ENCODE peak calls at places on chromosomes 4 and X, in six cellular contexts. L is AG20443, Q is NCI-H1092 treated with DMSO at 0.1 percent for 48 hours, V is astrocyte of the spinal cord, O is sciatic nerve, A is left ventricle myocardium inferior. T is an unnamed sample.

GRCh38 chr4:17580969-17581368 is 4.0 kb downstream of the LAP3 start:
- DNase-seq in Q (no peak), L (peak; percentile 33), O (no peak), A (no peak), V (peak; percentile 83), T (no peak)

GRCh38 chr4:173371292-173372192 is 788 bp downstream of the SAP30 start:
- DNase-seq in A (peak; percentile 79), L (peak; percentile 82), V (peak; percentile 81), Q (peak; percentile 86), O (peak; percentile 85), T (peak; percentile 24)

GRCh38 chr4:1478766-1479355 is 72.6 kb upstream of the NKX1-1 start:
- DNase-seq in L (no peak), Q (no peak), V (no peak), A (no peak), O (peak; percentile 27), T (no peak)

GRCh38 chrX:23008431-23009099 is 8.8 kb downstream of the DDX53 start:
- DNase-seq in L (peak; percentile 9), V (peak; percentile 53), O (no peak), Q (peak; percentile 17), A (no peak), T (no peak)

GRCh38 chrX:139890991-139891700 is 41.7 kb downstream of the ATP11C start:
- DNase-seq in O (no peak), L (peak; percentile 10), Q (no peak), A (no peak), V (peak; percentile 58), T (no peak)

GRCh38 chr4:149145803-149146202 is 669.8 kb downstream of the IQCM start:
- DNase-seq in L (peak; percentile 57), Q (no peak), V (peak; percentile 24), O (no peak), A (no peak), T (no peak)

GRCh38 chr4:636628-636950 is 11.2 kb downstream of the PDE6B start:
- DNase-seq in O (no peak), A (no peak), Q (no peak), L (no peak), V (no peak), T (no peak)

GRCh38 chr4:7351014-7351413 is 83.7 kb downstream of the PSAPL1 start:
- DNase-seq in V (no peak), O (no peak), Q (no peak), A (peak; percentile 3), L (no peak), T (no peak)

GRCh38 chr4:121932212-121932974 is 19.5 kb downstream of the TRPC3 start:
- DNase-seq in V (no peak), A (no peak), Q (no peak), O (no peak), L (no peak), T (no peak)

GRCh38 chrX:107562482-107562881 is 65.8 kb upstream of the PRPS1 start:
- DNase-seq in O (no peak), L (peak; percentile 78), A (no peak), Q (no peak), V (peak; percentile 76), T (no peak)

GRCh38 chrX:21747523-21747922 is 10.4 kb downstream of the SMPX start:
- DNase-seq in L (peak; percentile 9), V (no peak), O (no peak), Q (no peak), A (no peak), T (no peak)

GRCh38 chr4:72770708-72771107 is 201.7 kb upstream of the ADAMTS3 start:
- DNase-seq in V (no peak), Q (no peak), A (no peak), O (no peak), L (peak; percentile 11), T (no peak)

GRCh38 chrX:42519666-42520231 is 258.2 kb downstream of the PPP1R2C start:
- DNase-seq in L (peak; percentile 38), A (no peak), Q (no peak), O (no peak), V (peak; percentile 67), T (no peak)

GRCh38 chr4:52780627-52781354 is 29.6 kb upstream of the ERVMER34-1 start:
- DNase-seq in V (no peak), L (no peak), Q (no peak), A (no peak), O (no peak), T (no peak)

GRCh38 chrX:34884693-34885277 is 57.8 kb upstream of the FAM47B start:
- DNase-seq in L (peak; percentile 56), O (no peak), A (no peak), Q (no peak), V (peak; percentile 84), T (no peak)

GRCh38 chr4:152408514-152409327 is 127.2 kb downstream of the FBXW7 start:
- DNase-seq in O (no peak), A (no peak), L (peak; percentile 45), V (peak; percentile 29), Q (peak; percentile 37), T (no peak)

GRCh38 chrX:106707771-106708454 is 18.6 kb upstream of the RNF128 start:
- DNase-seq in V (peak; percentile 90), A (no peak), O (no peak), Q (no peak), L (peak; percentile 63), T (no peak)

GRCh38 chr4:113157086-113157857 is 107.8 kb downstream of the ANK2 start:
- DNase-seq in A (no peak), O (no peak), V (no peak), Q (peak; percentile 49), L (no peak), T (no peak)

GRCh38 chrX:105260291-105261043 is 40.0 kb upstream of the TEX13A start:
- DNase-seq in A (peak; percentile 13), Q (no peak), O (no peak), V (no peak), L (no peak), T (no peak)

GRCh38 chr4:6008092-6008551 is 10.1 kb downstream of the C4orf50 start:
- DNase-seq in O (no peak), V (no peak), L (no peak), Q (no peak), A (no peak), T (no peak)

GRCh38 chr4:42417491-42417890 is 20.2 kb downstream of the SHISA3 start:
- DNase-seq in Q (no peak), A (no peak), L (no peak), V (no peak), O (no peak), T (no peak)

GRCh38 chr4:1098311-1098925 is 14.9 kb downstream of the RNF212 start:
- DNase-seq in O (no peak), L (no peak), V (no peak), Q (no peak), A (no peak), T (no peak)

GRCh38 chr4:176875441-176875930 is 82.8 kb upstream of the VEGFC start:
- DNase-seq in Q (no peak), O (no peak), V (no peak), A (no peak), L (peak; percentile 55), T (no peak)

GRCh38 chrX:118062817-118063615 is 53.6 kb downstream of the KLHL13 start:
- DNase-seq in V (no peak), Q (no peak), A (no peak), L (no peak), O (no peak), T (no peak)

GRCh38 chrX:48989483-48989882 is 12.6 kb downstream of the GRIPAP1 start:
- DNase-seq in Q (no peak), O (no peak), L (no peak), V (no peak), A (no peak), T (no peak)

GRCh38 chr4:185464887-185465286 is 6.6 kb downstream of the CCDC110 start:
- DNase-seq in O (no peak), Q (peak; percentile 23), V (no peak), A (no peak), L (no peak), T (no peak)

GRCh38 chrX:3320471-3321046 is 25.9 kb downstream of the MXRA5 start:
- DNase-seq in L (no peak), Q (no peak), A (no peak), O (no peak), V (no peak), T (no peak)

GRCh38 chr4:173958445-173958844 is 325.0 kb downstream of the FBXO8 start:
- DNase-seq in Q (no peak), O (no peak), V (peak; percentile 4), A (no peak), L (no peak), T (no peak)

GRCh38 chr4:177408023-177408422 is 34.2 kb downstream of the AGA start:
- DNase-seq in Q (peak; percentile 71), A (no peak), L (no peak), V (no peak), O (no peak), T (no peak)

GRCh38 chrX:39678914-39679313 is 418.8 kb downstream of the BCOR start:
- DNase-seq in V (no peak), Q (no peak), A (no peak), L (no peak), O (no peak), T (no peak)

GRCh38 chrX:85107407-85107806 is 103.7 kb downstream of the APOOL start:
- DNase-seq in A (no peak), O (no peak), L (peak; percentile 3), V (no peak), Q (no peak), T (no peak)

GRCh38 chrX:15221321-15221720 is 48.6 kb downstream of the ASB9 start:
- DNase-seq in A (no peak), Q (no peak), O (no peak), L (peak; percentile 5), V (no peak), T (no peak)

GRCh38 chr4:143270266-143270838 is 66.3 kb upstream of the GAB1 start:
- DNase-seq in V (no peak), A (no peak), L (peak; percentile 73), Q (no peak), O (no peak), T (no peak)